ENCODE peak calls at places on chromosome 1, in four cellular contexts. M is endothelial cell, X is fibroblast of lung, B is GM12864. P is an unnamed sample.

GRCh38 chr1:4214826-4215225 is 314.8 kb upstream of the C1orf174 start:
- DNase-seq in M (no peak), X (no peak), B (no peak), P (no peak)

GRCh38 chr1:20212685-20213331 is 26.5 kb upstream of the PLA2G2C start:
- DNase-seq in M (peak; percentile 70), X (peak; percentile 44), B (no peak), P (peak; percentile 88)

GRCh38 chr1:168958562-168959289 is 147.8 kb upstream of the ATP1B1 start:
- DNase-seq in M (no peak), X (peak; percentile 12), B (no peak), P (no peak)

GRCh38 chr1:112808861-112809684 is 93.9 kb upstream of the PPM1J start:
- DNase-seq in M (peak; percentile 88), X (peak; percentile 45), B (no peak), P (peak; percentile 87)

GRCh38 chr1:215899901-215900300 is 332.8 kb downstream of the KCTD3 start:
- DNase-seq in M (no peak), X (no peak), B (no peak), P (no peak)

GRCh38 chr1:26408604-26409003 is 2.0 kb upstream of the LIN28A start:
- DNase-seq in M (peak; percentile 89), X (peak; percentile 62), B (no peak), P (no peak)

GRCh38 chr1:248863011-248863881 is 4.4 kb upstream of the ZNF692 start:
- DNase-seq in M (peak; percentile 64), X (peak; percentile 73), B (peak; percentile 41), P (peak; percentile 95)

GRCh38 chr1:225627304-225627947 is 25.5 kb downstream of the ENAH start:
- DNase-seq in M (no peak), X (no peak), B (no peak), P (peak; percentile 32)

GRCh38 chr1:12170263-12170671 is 3.5 kb downstream of the TNFRSF1B start:
- DNase-seq in M (no peak), X (no peak), B (no peak), P (no peak)

GRCh38 chr1:11789126-11790067 is 16.4 kb downstream of the MTHFR start:
- DNase-seq in M (no peak), X (no peak), B (no peak), P (no peak)

GRCh38 chr1:228308628-228309547 is 97.7 kb downstream of the TRIM11 start:
- DNase-seq in M (no peak), X (no peak), B (no peak), P (peak; percentile 7)

GRCh38 chr1:161721738-161722343 is 497 bp downstream of the FCRLB start:
- DNase-seq in M (no peak), X (peak; percentile 89), B (no peak), P (no peak)

GRCh38 chr1:227942716-227943261 is 4.9 kb downstream of the WNT9A start:
- DNase-seq in M (peak; percentile 3), X (no peak), B (no peak), P (no peak)

GRCh38 chr1:243977104-243977503 is 74.0 kb upstream of the ZBTB18 start:
- DNase-seq in M (no peak), X (peak; percentile 53), B (no peak), P (no peak)

GRCh38 chr1:207152792-207153434 is 48.9 kb downstream of the C4BPA start:
- DNase-seq in M (no peak), X (no peak), B (no peak), P (no peak)

GRCh38 chr1:217528271-217528670 is 102.6 kb downstream of the GPATCH2 start:
- DNase-seq in M (no peak), X (peak; percentile 66), B (no peak), P (no peak)

GRCh38 chr1:62727656-62728396 is 39.6 kb upstream of the DOCK7 start:
- DNase-seq in M (no peak), X (peak; percentile 67), B (no peak), P (no peak)

GRCh38 chr1:99570486-99571089 is 75.3 kb upstream of the PALMD start:
- DNase-seq in M (no peak), X (peak; percentile 91), B (no peak), P (no peak)

GRCh38 chr1:164472841-164473240 is 86.1 kb upstream of the PBX1 start:
- DNase-seq in M (no peak), X (no peak), B (no peak), P (no peak)

GRCh38 chr1:210586785-210587184 is 258.1 kb downstream of the HHAT start:
- DNase-seq in M (no peak), X (peak; percentile 3), B (no peak), P (no peak)

GRCh38 chr1:57591854-57592253 is 168.0 kb upstream of the DAB1 start:
- DNase-seq in M (no peak), X (no peak), B (no peak), P (no peak)

GRCh38 chr1:19009126-19009881 is 52.8 kb upstream of the IFFO2 start:
- DNase-seq in M (no peak), X (no peak), B (no peak), P (no peak)

GRCh38 chr1:224502459-224503160 is 68.0 kb upstream of the WDR26 start:
- DNase-seq in M (peak; percentile 22), X (no peak), B (no peak), P (no peak)

GRCh38 chr1:81478217-81478616 is 322.5 kb upstream of the ADGRL2 start:
- DNase-seq in M (no peak), X (peak; percentile 1), B (no peak), P (no peak)

GRCh38 chr1:109137959-109138757 is 24.2 kb downstream of the ELAPOR1 start:
- DNase-seq in M (no peak), X (no peak), B (no peak), P (no peak)

GRCh38 chr1:180176965-180177364 is 22.3 kb downstream of the QSOX1 start:
- DNase-seq in M (no peak), X (no peak), B (no peak), P (no peak)

GRCh38 chr1:203744008-203744972 is 20.7 kb upstream of the LAX1 start:
- DNase-seq in M (no peak), X (peak; percentile 50), B (peak; percentile 76), P (no peak)

GRCh38 chr1:19203440-19203839 is 6.6 kb downstream of the UBR4 start:
- DNase-seq in M (no peak), X (peak; percentile 90), B (no peak), P (no peak)

GRCh38 chr1:41900611-41901444 is 17.9 kb downstream of the HIVEP3 start:
- DNase-seq in M (no peak), X (peak; percentile 87), B (no peak), P (no peak)

DNA sequence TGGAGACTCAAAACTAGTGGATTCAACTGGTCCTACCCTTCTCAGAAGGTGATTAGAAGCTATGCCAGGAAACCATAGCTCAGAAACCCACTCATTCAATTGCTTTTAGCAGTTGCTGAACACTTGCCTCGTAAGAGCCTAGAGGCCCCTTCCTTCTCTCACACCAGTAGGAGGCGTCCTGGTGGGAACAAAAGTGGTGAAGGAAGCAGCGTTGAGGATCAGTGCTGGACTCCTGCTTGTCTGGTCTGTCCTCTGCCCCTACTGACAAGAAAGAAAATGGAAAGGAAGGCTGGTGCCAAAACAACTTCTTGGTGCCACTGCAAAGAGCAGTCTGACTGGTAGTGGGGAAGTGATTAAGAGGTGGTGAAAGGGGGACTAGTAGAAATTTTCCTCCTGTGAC is 269.7 kb downstream of the LMO4 start:
- DNase-seq in M (peak; percentile 19), X (no peak), B (no peak), P (no peak)
- TF ChIP-seq CTCF in M (no peak), X (no peak), B (peak; percentile 34), P (peak; percentile 21)

DNA sequence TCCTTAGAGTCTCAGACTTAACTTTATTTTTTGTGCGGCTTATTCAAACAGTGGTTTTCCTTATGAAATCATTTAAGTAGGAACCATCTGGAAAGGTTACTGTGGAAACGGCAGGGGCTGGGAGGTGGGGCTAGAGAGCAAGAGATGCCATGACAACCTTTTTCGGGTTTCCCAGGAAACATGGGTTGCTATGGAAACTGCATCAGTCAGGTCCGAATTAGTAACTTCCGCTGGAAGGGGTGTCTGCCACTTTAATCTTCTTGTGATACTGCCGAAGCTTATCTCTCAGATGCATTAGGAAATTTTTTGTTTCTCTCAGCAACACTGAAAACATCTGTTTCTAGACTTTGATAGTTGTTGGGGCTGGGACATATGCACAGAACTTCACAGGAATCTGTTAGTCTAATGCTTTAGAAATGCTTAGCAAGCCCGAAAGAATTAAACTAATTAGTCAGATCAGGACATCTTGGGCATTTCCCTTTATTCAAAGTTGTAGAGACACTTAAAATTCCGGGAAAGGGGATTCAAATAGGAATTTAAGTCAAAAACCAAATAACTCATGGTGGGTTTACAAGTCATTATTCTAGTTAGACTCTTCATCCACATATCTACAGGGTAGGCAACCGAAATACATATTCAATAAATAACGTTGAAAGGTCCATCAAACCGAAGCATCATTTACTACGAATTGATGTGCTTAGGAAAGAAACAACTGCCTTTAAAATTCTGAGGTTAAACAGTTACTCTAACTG is 2.6 kb downstream of the KCNA3 start:
- DNase-seq in M (no peak), X (no peak), B (peak; percentile 49), P (peak; percentile 42)
- TF ChIP-seq CTCF in M (no peak), X (no peak), B (no peak), P (no peak)

GRCh38 chr1:67771152-67771551 is 62.1 kb downstream of the GNG12 start:
- DNase-seq in M (no peak), X (peak; percentile 97), B (no peak), P (no peak)
- TF ChIP-seq CTCF in M (no peak), X (peak; percentile 33), B (peak; percentile 15), P (peak; percentile 10)

DNA sequence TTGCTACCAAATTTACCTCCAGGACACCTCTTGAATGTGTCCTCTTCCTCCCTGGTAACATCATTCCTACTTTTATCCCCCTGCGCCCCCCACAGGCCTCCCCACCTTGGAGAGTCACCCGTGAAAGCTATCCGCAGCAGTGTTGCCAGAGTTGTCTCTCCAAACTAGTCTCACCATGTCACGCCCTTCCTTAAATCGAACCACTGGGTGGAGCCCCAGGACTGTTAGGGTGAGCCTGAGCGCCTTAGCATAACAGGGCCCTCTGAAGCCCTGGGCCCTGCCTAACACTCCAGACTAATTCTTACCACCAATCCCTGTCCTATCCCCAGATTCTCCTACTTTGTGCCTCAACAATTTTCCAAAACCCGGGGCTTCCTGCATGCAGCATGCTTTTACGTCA is 35.0 kb downstream of the HSD3B2 start:
- DNase-seq in M (no peak), X (no peak), B (no peak), P (no peak)
- TF ChIP-seq CTCF in M (no peak), X (no peak), B (peak; percentile 19), P (no peak)

P was measured in BE2C.